ENCODE peak calls at places on chromosomes 7 and 10, in five cellular contexts. L, G, F, P and C are unnamed samples.

GRCh38 chr7:92404170-92404614 is 43.1 kb upstream of the GATAD1 start:
- DNase-seq in L (peak), G (no peak), F (no peak), P (no peak), C (no peak)

GRCh38 chr7:84002348-84002747 is 192.2 kb downstream of the SEMA3A start:
- DNase-seq in L (no peak), G (no peak), F (no peak), P (no peak), C (no peak)

GRCh38 chr7:6443372-6443941 is 4.3 kb downstream of the DAGLB start:
- DNase-seq in L (no peak), G (no peak), F (no peak), P (no peak), C (no peak)

GRCh38 chr7:30301751-30302150 is 17.4 kb downstream of the ZNRF2 start:
- DNase-seq in L (no peak), G (no peak), F (no peak), P (no peak), C (no peak)

GRCh38 chr10:124012583-124012982 is 80.8 kb downstream of the CHST15 start:
- DNase-seq in L (no peak), G (no peak), F (no peak), P (no peak), C (no peak)

GRCh38 chr10:94115725-94116124 is 122.0 kb downstream of the PLCE1 start:
- DNase-seq in L (no peak), G (no peak), F (no peak), P (no peak), C (no peak)

GRCh38 chr10:8060010-8060703 is 5.7 kb downstream of the GATA3 start:
- DNase-seq in L (peak), G (no peak), F (no peak), P (no peak), C (no peak)

GRCh38 chr7:83469491-83469890 is 179.4 kb downstream of the SEMA3E start:
- DNase-seq in L (no peak), G (no peak), F (no peak), P (no peak), C (no peak)

GRCh38 chr10:62426600-62426999 is 52.4 kb downstream of the ZNF365 start:
- DNase-seq in L (no peak), G (no peak), F (no peak), P (no peak), C (no peak)

GRCh38 chr10:75021851-75022250 is 89.6 kb upstream of the SAMD8 start:
- DNase-seq in L (no peak), G (no peak), F (no peak), P (no peak), C (no peak)

GRCh38 chr7:22445140-22445722 is 54.8 kb downstream of the STEAP1B start:
- DNase-seq in L (no peak), G (peak), F (no peak), P (peak), C (peak)

GRCh38 chr7:77759294-77759889 is 38.8 kb downstream of the TMEM60 start:
- DNase-seq in L (peak), G (peak), F (peak), P (no peak), C (no peak)

GRCh38 chr7:140176271-140176701 is 497 bp downstream of the KDM7A start:
- DNase-seq in L (peak), G (no peak), F (no peak), P (peak), C (no peak)

GRCh38 chr10:70891636-70892035 is 3.3 kb upstream of the PCBD1 start:
- DNase-seq in L (no peak), G (no peak), F (no peak), P (no peak), C (no peak)

GRCh38 chr10:86434651-86435050 is 68.1 kb upstream of the GRID1 start:
- DNase-seq in L (no peak), G (no peak), F (no peak), P (no peak), C (no peak)

GRCh38 chr7:124032369-124033092 is at the start of gene TMEM229A:
- DNase-seq in L (no peak), G (peak), F (peak), P (peak), C (peak)

GRCh38 chr10:128896183-128896805 is 570.7 kb upstream of the MGMT start:
- DNase-seq in L (no peak), G (peak), F (no peak), P (no peak), C (no peak)

GRCh38 chr10:43228783-43229207 is 38.1 kb downstream of the RASGEF1A start:
- DNase-seq in L (peak), G (no peak), F (no peak), P (no peak), C (peak)

GRCh38 chr7:148939128-148939747 is 55.1 kb upstream of the EZH2 start:
- DNase-seq in L (no peak), G (no peak), F (no peak), P (no peak), C (no peak)

GRCh38 chr7:133836666-133837065 is 290.5 kb upstream of the LRGUK start:
- DNase-seq in L (no peak), G (no peak), F (no peak), P (no peak), C (no peak)

DNA sequence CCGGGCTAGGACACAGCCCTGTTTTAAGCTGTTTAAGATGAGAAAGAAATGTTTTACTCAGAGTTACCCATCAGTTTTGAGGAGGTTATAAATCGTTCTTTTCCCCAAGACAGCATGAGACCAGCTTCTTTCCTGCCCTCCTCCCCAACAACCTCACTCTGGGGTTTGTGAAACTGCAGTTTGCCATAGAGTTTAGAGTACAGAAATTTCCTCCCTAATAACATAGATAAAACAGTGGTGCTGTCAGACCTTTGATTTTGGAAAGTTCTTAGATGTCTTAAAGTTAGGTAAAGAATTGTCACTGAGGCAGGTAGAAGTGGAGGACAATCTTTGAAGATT is 165.0 kb downstream of the WNT2 start:
- DNase-seq in L (no peak), G (no peak), F (no peak), P (no peak), C (no peak)
- H3K27ac ChIP-seq in L (no peak), G (peak), F (no peak), P (peak), C (no peak)

GRCh38 chr7:128071376-128071775 is 40.1 kb upstream of the LRRC4 start:
- DNase-seq in L (no peak), G (no peak), F (no peak), P (no peak), C (no peak)
- H3K27ac ChIP-seq in L (no peak), G (no peak), F (no peak), P (no peak), C (no peak)

GRCh38 chr7:75968561-75969001 is 25.8 kb downstream of the TMEM120A start:
- DNase-seq in L (no peak), G (no peak), F (peak), P (no peak), C (no peak)
- H3K27ac ChIP-seq in L (no peak), G (peak), F (peak), P (peak), C (peak)

DNA sequence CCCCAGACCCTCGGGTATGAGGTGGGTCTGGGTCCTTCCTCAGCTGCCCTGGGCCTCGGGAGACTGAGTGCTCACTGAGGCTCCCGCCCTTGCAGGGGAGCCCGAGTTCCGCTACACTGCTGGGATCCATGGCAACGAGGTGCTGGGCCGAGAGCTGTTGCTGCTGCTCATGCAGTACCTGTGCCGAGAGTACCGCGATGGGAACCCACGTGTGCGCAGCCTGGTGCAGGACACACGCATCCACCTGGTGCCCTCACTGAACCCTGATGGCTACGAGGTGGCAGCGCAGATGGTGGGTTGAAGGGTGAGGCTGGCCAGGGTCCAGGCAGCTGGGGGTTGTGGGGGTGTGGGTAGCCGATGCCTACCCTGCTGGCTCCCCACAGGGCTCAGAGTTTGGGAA is 7.6 kb downstream of the AEBP1 start:
- DNase-seq in L (no peak), G (no peak), F (peak), P (no peak), C (no peak)
- H3K27ac ChIP-seq in L (no peak), G (no peak), F (no peak), P (no peak), C (no peak)

DNA sequence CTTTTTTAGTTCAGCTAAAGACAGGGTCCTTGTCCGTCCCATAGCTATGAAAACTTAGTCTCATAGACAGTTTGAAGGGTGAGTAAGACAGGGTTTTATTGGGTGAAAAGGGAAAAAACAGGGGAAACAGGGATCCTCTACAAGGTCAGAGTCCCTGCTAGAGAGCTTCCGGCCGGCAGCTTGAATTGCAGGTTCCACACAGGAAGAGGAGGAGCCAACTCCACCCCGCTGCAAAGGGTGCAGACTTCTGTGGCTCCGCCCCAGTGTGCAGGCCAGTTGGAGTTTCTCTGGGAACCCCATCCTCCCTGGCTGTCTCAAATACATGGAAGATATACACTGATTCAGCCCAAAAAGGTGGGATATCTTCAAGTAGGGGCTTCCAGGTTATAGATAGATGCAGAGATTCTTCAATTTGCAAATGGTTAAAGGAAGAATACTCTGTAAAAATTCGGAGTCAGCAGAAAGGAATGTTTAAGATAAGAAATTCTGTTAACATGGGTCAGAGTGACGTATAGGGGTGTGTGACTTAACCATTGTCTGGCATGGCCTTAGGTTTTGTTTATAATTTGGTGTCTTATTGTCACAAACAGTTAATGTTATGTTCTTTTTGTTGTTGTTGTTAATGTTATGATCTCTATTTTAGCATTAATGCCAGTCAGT is 34.6 kb upstream of the HECW1 start:
- DNase-seq in L (no peak), G (no peak), F (no peak), P (no peak), C (no peak)
- H3K27ac ChIP-seq in L (no peak), G (no peak), F (no peak), P (no peak), C (no peak)

DNA sequence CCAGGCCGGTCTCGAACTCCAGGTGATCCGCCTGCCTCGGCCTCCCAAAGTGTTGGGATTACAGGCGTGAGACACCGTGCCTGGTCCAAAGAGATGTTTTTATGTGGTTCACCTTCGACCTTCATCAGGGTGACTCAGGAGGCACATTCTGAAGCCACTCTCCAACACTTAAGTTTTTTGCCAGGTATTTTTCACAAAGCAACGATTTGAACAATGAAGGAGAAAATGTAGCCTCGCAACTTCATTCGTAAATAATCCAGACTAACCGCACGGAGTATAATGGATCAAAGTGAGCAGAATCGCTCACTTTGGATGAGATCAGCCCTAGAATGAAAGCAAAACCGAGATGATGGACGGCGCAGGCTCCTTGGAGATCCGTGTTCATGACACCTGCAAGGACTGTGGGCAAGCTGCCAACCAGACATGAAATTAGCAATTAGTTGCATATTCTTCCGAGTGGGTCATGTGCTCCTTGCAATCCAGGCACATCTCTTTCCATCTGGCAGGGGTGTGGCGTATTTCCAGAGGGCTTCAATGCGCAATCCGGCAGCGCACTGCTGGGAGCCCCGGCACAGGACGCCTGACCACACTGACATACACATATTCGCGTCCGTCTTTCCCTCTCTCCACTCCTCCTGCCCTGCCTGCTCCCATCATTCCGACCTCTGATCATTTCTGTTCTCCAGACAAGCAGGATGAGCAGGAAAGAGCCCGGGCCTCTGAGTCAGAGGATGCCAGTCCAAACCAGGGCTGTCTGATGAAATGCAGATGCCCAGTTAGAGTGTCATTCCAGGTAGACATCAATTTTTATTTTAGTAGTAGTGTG is 148.4 kb downstream of the KLF6 start:
- DNase-seq in L (no peak), G (no peak), F (no peak), P (no peak), C (no peak)
- H3K27ac ChIP-seq in L (no peak), G (no peak), F (no peak), P (no peak), C (no peak)

DNA sequence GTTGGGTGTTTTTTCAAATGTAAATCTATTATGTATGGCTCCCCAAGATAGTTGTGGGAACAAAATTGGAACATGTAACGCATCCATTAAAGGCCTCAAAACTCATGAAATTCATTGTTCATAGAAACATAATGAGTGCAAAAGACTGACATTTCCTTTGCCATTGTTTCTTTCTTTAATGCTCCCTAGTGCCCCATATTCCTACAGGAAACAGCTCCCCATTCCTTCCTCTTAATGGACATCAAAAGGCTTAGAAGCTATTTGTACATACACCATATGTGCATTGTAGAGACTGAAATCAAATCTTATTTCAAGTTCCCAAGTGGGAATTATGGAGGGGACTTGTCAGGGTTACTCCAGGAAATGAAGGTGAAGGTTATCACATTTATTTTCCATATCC is 139.1 kb downstream of the AHR start:
- DNase-seq in L (no peak), G (no peak), F (no peak), P (no peak), C (no peak)
- H3K27ac ChIP-seq in L (no peak), G (no peak), F (no peak), P (no peak), C (no peak)

DNA sequence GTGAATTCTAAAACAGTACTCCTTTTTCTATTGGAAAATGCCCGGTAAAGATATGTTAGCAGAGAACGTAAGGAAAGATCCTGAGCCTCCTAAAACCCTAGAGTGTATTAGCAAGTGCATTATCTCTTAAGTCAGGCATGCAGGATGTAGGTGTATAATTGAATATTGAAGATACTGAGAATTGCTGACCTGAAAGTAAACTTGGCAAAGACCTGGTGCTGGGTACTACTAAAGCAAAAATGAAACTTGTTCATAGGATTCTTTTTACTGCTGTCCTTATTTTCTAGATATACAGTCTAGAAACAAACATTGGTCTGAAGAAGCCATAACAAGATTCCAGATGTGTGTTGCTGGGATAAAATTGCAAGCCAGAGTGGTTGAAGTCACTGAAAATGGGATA is 18.8 kb upstream of the VWA2 start:
- DNase-seq in L (no peak), G (no peak), F (no peak), P (no peak), C (no peak)
- H3K27ac ChIP-seq in L (no peak), G (no peak), F (no peak), P (no peak), C (no peak)

GRCh38 chr7:128739990-128740682 is 977 bp downstream of the CALU start:
- DNase-seq in L (no peak), G (no peak), F (no peak), P (no peak), C (no peak)
- H3K27ac ChIP-seq in L (peak), G (peak), F (no peak), P (peak), C (peak)